ENCODE peak calls at places on chromosomes 4 and X, in five cellular contexts. O is stomach, E is HCT116, X is GM12878, J is adrenal gland. K is an unnamed sample.

GRCh38 chr4:70746179-70746839 is 24.5 kb downstream of the RUFY3 start:
- DNase-seq in E (no peak), O (no peak), X (no peak), J (peak), K (no peak)

GRCh38 chr4:142367326-142368188 is 478.5 kb downstream of the INPP4B start:
- DNase-seq in O (no peak), J (no peak), X (no peak), E (no peak), K (no peak)

GRCh38 chrX:101823236-101823635 is 108.6 kb downstream of the ZMAT1 start:
- DNase-seq in X (no peak), O (no peak), J (no peak), E (no peak), K (no peak)

GRCh38 chrX:68413254-68413653 is 20.0 kb downstream of the OPHN1 start:
- DNase-seq in J (no peak), E (no peak), O (no peak), X (no peak), K (no peak)

GRCh38 chrX:119990409-119990994 is 47.0 kb upstream of the NKAP start:
- DNase-seq in E (no peak), J (no peak), O (no peak), X (no peak), K (no peak)

GRCh38 chrX:13028871-13029336 is 15.5 kb downstream of the FAM9C start:
- DNase-seq in E (no peak), O (no peak), X (no peak), J (no peak), K (no peak)

GRCh38 chrX:153226344-153227190 is 47.5 kb downstream of the MAGEA1 start:
- DNase-seq in E (peak), O (no peak), J (no peak), X (no peak), K (no peak)

GRCh38 chr4:42600578-42600977 is 56.3 kb downstream of the ATP8A1 start:
- DNase-seq in X (no peak), J (no peak), O (no peak), E (no peak), K (no peak)

GRCh38 chrX:21870494-21870893 is 14.7 kb downstream of the YY2 start:
- DNase-seq in E (no peak), O (no peak), J (no peak), X (no peak), K (no peak)

GRCh38 chrX:97328853-97329252 is 445.1 kb downstream of the RPA4 start:
- DNase-seq in J (no peak), E (no peak), O (no peak), X (no peak), K (no peak)

GRCh38 chrX:3262906-3263305 is 83.5 kb downstream of the MXRA5 start:
- DNase-seq in J (peak), X (no peak), O (no peak), E (peak), K (no peak)

GRCh38 chr4:62399242-62399641 is 1199.1 kb downstream of the ADGRL3 start:
- DNase-seq in O (no peak), X (no peak), E (no peak), J (no peak), K (no peak)

GRCh38 chrX:109954333-109954732 is 48.6 kb upstream of the TMEM164 start:
- DNase-seq in E (no peak), O (no peak), X (no peak), J (no peak), K (no peak)

DNA sequence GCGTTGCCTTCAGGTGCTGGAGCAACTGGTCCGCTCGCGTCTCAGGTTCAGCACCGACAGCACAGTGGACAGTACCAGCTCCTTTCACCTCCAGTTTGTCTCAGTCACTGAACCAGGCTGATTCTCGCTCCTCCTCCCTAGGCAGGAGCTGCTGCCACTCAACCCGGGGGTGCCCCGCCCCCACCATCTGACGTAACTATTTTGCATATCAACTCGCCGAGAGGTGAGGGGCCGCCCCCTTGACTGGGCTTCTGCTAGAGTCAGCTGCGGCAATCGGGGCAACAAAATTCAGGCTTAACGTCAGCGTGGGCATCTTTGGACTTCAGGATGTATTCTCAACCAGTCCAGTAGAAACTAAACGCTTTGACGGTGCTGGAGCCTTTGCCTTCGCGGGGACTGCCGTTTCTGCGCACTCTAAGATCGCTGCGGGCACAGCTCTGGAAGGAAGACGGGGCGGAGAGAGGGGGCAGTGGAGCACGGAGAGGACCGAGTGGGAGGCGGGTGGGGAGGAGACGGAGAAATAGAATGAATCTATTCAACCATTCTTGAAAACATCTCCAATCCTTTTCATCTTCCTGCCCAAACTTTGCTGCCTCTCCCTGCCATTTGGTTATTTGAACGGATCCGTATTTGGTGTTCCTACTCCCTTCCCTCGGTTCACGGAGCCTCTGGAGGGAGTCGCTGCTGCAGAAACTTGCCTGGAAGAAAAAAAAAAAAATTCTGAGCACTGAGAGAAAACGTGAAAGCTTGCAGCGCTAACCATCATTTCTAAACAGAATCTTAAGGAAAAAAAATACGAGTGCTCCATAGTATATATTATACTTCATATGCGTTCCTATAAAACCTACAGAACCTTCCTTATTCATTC is at the start of gene FSTL5:
- DNase-seq in E (no peak), J (peak), O (peak), X (no peak), K (no peak)
- TF ChIP-seq POLR2A in E (no peak), J (no peak), O (no peak), X (no peak), K (no peak)

DNA sequence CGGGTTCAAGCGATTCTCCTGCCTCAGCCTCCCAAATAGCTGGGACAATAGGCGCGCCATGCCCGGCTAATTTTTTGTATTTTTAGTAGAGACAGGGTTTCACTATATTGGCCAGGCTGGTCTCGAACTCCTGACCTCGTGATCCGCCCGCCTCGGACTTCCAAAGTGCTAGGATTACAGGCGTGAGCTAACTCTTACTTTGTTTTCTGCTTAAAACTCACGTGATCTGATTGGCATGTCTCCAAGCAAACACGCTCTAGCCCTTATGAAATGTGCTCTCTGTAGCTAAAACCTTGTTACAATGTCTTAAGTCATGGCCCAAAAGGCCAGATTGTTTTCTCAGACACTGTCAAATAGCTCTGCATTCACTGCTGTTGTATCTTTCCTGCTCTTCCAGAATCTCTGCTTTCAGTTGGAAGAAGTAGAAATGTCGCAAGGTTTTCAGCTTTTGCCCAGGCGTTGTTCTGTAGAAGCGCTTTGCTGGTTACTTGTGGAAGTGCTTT is 39.7 kb upstream of the OGT start:
- DNase-seq in E (no peak), O (peak), X (no peak), J (peak), K (peak)
- H3K27ac ChIP-seq in E (no peak), O (peak), X (no peak), J (no peak), K (peak)

GRCh38 chr4:8877780-8878040 is 6.1 kb upstream of the HMX1 start:
- DNase-seq in X (no peak), J (no peak), O (no peak), E (no peak), K (no peak)

GRCh38 chr4:8879574-8879973 is 7.9 kb upstream of the HMX1 start:
- DNase-seq in J (no peak), X (no peak), E (no peak), O (no peak), K (no peak)

GRCh38 chr4:8874003-8874895 is 2.6 kb upstream of the HMX1 start:
- DNase-seq in X (no peak), J (no peak), O (no peak), E (no peak), K (no peak)

GRCh38 chr4:8874896-8875680 is 3.4 kb upstream of the HMX1 start:
- DNase-seq in J (no peak), E (no peak), X (no peak), O (no peak), K (no peak)

GRCh38 chr4:8876982-8877779 is 5.5 kb upstream of the HMX1 start:
- DNase-seq in J (no peak), O (no peak), X (no peak), E (no peak), K (no peak)
- H3K4me3 ChIP-seq in J (no peak), O (no peak), X (no peak), E (no peak), K (no peak)

DNA sequence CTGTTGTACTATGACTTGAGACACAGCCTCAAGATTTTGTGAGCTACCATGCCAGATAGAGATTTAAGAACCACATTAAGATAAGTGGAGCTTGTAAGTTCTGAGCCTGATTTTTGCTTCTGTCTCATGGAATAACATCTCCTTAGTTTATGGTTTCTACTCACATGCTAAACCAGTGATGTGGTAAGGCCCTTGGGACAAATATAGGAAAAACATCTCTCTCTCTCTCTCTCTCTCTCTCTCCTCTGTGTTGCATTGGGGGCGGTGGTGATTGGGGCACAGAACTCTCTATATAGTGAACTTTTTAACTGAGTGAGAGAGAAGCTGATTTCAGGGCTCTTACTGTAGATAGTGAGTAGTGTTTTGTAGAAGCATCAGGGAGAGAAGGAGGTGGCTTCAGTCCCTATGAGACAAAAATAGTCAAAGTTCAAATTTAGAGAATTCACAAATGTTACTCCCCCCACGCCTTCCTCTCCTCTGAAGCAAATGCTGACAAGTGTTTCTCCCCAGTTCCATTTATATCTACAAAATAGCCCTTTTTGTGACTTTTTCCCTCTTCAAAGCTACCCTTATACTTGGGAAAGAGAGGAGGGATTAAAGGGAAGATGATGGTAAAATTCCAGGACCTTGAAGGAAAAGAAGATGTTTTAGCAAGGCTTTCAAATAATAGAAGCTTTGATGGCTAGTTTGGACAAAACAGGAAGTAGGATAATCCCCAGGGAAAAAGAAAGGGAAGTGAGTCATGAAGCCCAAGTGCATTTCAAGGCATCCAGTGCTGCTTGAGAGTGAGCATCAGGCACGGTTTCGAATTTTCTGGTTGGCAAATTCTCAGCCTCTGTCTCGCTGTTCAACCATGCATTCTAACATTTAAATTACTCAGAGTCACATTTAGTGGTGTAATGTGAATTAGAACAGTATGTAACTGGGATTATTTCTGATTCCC is 134.3 kb upstream of the AP1S2 start:
- DNase-seq in X (no peak), O (no peak), J (no peak), E (no peak), K (no peak)
- TF ChIP-seq POLR2A in X (no peak), O (no peak), J (no peak), E (no peak), K (no peak)

GRCh38 chr4:140158234-140159030 is 4.4 kb upstream of the MAML3 start:
- DNase-seq in X (no peak), E (no peak), J (no peak), O (peak), K (peak)

GRCh38 chr4:140157341-140157740 is 3.4 kb upstream of the MAML3 start:
- DNase-seq in O (no peak), E (no peak), X (no peak), J (no peak), K (no peak)

GRCh38 chr4:140153744-140154571 is at the start of gene MAML3:
- DNase-seq in X (no peak), J (peak), O (peak), E (peak), K (peak)

GRCh38 chr4:140154572-140154891 is 548 bp upstream of the MAML3 start:
- DNase-seq in J (no peak), O (no peak), E (no peak), X (no peak), K (no peak)

DNA sequence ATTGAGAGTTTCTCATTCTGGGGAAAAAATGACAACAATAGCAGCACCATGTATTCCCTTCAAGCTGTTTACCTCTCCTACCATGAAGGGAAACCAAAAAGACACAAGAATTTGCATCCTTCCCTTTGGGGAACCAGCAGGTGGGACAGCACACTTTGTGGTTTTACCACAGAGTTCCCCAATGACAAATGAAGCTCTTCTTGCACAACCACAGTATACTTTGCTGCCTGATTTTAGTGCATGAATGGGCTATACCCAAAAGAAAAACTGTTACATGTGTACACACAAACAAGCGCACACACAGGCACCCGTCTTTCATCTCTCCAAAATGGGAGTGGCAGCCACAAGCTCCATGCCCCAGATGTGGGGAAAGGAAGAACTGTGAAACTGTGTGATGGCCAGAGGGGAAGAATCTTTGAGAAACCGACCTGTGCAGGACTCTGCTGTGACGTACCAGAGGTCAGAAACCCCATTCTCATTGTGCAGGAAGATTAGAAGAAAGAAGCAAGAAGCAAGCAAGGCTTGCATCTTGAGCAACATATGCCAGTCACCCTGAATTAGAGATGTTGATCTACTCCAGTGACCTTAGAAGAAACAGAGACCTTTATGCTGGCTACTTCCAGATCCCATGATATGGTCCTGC is 2.7 kb upstream of the MAML3 start:
- DNase-seq in E (no peak), O (no peak), J (no peak), X (peak), K (no peak)
- H3K27ac ChIP-seq in E (no peak), O (peak), J (no peak), X (no peak), K (no peak)

DNA sequence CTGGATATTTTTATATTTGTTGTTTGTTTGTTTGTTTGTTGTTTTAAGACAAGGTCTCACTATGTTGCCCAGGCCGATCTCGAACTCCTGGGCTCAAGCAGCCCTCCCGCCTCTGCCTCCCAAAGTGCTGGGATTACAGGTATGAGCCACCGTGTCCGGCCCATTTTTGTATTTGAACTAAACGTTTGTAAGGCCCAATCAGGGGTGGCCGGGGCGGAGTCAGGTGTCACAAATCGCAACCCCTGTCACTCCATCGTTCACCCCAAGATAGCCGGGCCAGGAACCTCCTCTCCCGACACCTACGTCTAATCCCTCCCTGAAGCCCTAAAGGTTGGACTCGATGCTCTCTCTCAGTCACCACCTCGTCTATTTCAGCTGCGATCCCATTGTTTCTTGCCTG is 722 bp upstream of the EFHC2 start:
- DNase-seq in O (peak), E (no peak), X (no peak), J (no peak), K (no peak)
- H3K4me3 ChIP-seq in O (peak), E (no peak), X (no peak), J (no peak), K (no peak)

DNA sequence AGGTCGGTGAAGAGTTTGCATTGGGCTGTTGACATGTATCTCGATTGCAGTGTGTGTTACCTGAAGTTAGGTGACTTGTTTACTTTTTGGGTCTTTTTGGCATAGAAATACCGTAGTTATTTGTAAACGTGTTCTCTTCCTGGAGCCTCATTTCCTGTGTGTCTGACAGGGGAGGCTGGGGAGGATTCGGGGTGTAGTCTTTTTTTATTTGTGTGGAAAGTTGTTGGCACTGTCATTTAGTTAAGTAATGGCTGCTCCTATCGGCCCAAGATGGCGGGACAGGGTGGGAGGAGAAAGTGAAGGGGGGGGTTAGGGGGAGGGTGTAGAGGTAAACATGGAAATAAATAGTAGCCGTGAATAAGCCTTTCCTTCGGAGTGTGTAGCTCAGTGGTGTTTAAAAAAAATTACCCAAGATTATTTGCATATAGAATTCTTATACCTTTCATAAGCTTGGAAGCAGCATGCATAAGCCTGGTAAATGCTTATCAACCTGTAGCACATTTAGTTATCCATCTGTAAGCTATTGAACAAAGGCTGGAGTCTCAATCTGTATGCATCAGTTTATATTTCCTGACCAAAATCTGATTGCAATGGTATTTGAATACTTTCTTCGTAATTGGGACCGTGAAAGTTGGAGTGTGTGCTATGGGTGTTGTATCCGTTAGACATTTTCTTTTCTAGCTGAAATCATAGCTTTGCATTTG is 1.6 kb downstream of the KDM6A start:
- DNase-seq in J (peak), E (no peak), O (peak), X (no peak), K (peak)
- TF ChIP-seq POLR2A in J (no peak), E (no peak), O (no peak), X (no peak), K (no peak)

GRCh38 chrX:105609530-105609929 is 212.8 kb upstream of the NRK start:
- DNase-seq in X (no peak), O (no peak), E (no peak), J (no peak), K (no peak)

GRCh38 chrX:105610401-105610800 is 211.9 kb upstream of the NRK start:
- DNase-seq in J (no peak), O (no peak), X (no peak), E (no peak), K (no peak)

GRCh38 chrX:105608745-105609144 is 213.6 kb upstream of the NRK start:
- DNase-seq in J (no peak), E (no peak), X (no peak), O (no peak), K (no peak)
- H3K27ac ChIP-seq in J (no peak), E (no peak), X (no peak), O (no peak), K (no peak)

K was measured in prostate gland.